ENCODE peak calls at places on chromosome 9, in nine cellular contexts. V is NCI-H146; B is activated T-helper 9 cell treated with anti-CD3 and anti-CD28 coated beads, Interleukin-2, amount 50 U/mL, for 16 hours; W is MM.1S; T is amniotic stem cell; H is kidney tubule cell; S is stimulated activated CD4-positive, alpha-beta T cell treated with anti-CD3 and anti-CD28 coated beads, Interleukin-1b, Interleukin-23, amount 100 ng/mL, for 4 hours; A is psoas muscle; F is NCI-H524. K is an unnamed sample.

GRCh38 chr9:136700959-136701664 is 11.3 kb upstream of the DIPK1B start:
- DNase-seq in V (no peak), B (peak; percentile 45), W (peak; percentile 53), T (no peak), H (peak; percentile 50), S (peak; percentile 51), A (no peak), F (no peak), K (no peak)

GRCh38 chr9:107397076-107398049 is 92.2 kb downstream of the KLF4 start:
- DNase-seq in V (no peak), B (no peak), W (peak; percentile 91), T (no peak), H (no peak), S (no peak), A (no peak), F (no peak), K (no peak)

GRCh38 chr9:35664531-35665470 is at the start of gene ARHGEF39:
- DNase-seq in V (peak; percentile 93), B (peak; percentile 57), W (peak; percentile 78), T (peak; percentile 70), H (peak; percentile 89), S (peak; percentile 57), A (peak; percentile 89), F (peak; percentile 51), K (no peak)

GRCh38 chr9:121771851-121772599 is 120.6 kb downstream of the DAB2IP start:
- DNase-seq in V (no peak), B (no peak), W (no peak), T (no peak), H (no peak), S (no peak), A (no peak), F (no peak), K (no peak)

GRCh38 chr9:84261082-84261746 is 79.3 kb downstream of the SLC28A3 start:
- DNase-seq in V (peak; percentile 57), B (peak; percentile 17), W (peak; percentile 61), T (peak; percentile 50), H (peak; percentile 83), S (peak; percentile 32), A (peak; percentile 91), F (peak; percentile 4), K (peak; percentile 1)

GRCh38 chr9:113387560-113388230 is 10.9 kb upstream of the HDHD3 start:
- DNase-seq in V (no peak), B (no peak), W (no peak), T (no peak), H (peak; percentile 34), S (no peak), A (no peak), F (no peak), K (no peak)

GRCh38 chr9:134564431-134565170 is 77.0 kb upstream of the COL5A1 start:
- DNase-seq in V (no peak), B (no peak), W (no peak), T (no peak), H (no peak), S (no peak), A (no peak), F (no peak), K (no peak)

GRCh38 chr9:98162638-98163037 is 29.8 kb downstream of the CORO2A start:
- DNase-seq in V (no peak), B (no peak), W (no peak), T (no peak), H (no peak), S (no peak), A (no peak), F (no peak), K (no peak)

GRCh38 chr9:130245474-130245873 is 20.1 kb upstream of the HMCN2 start:
- DNase-seq in V (no peak), B (no peak), W (no peak), T (no peak), H (no peak), S (no peak), A (peak; percentile 29), F (no peak), K (no peak)

GRCh38 chr9:4489919-4490704 is at the start of gene SLC1A1:
- DNase-seq in V (peak; percentile 81), B (peak; percentile 1), W (no peak), T (no peak), H (peak; percentile 87), S (peak; percentile 12), A (peak; percentile 76), F (peak; percentile 20), K (no peak)

GRCh38 chr9:89461302-89461701 is 36.6 kb downstream of the SEMA4D start:
- DNase-seq in V (no peak), B (no peak), W (no peak), T (no peak), H (peak; percentile 71), S (no peak), A (no peak), F (no peak), K (no peak)

GRCh38 chr9:32991895-32992595 is 9.4 kb downstream of the APTX start:
- DNase-seq in V (no peak), B (no peak), W (peak; percentile 12), T (no peak), H (no peak), S (no peak), A (no peak), F (no peak), K (no peak)

GRCh38 chr9:5188060-5188707 is 2.7 kb upstream of the INSL6 start:
- DNase-seq in V (no peak), B (no peak), W (no peak), T (no peak), H (no peak), S (no peak), A (no peak), F (no peak), K (no peak)

GRCh38 chr9:99199938-99200539 is 21.7 kb downstream of the ALG2 start:
- DNase-seq in V (no peak), B (no peak), W (no peak), T (no peak), H (no peak), S (no peak), A (no peak), F (peak; percentile 82), K (no peak)

GRCh38 chr9:69877852-69878507 is 57.4 kb downstream of the CFAP95 start:
- DNase-seq in V (peak; percentile 2), B (no peak), W (peak; percentile 24), T (peak; percentile 20), H (peak; percentile 53), S (no peak), A (no peak), F (no peak), K (no peak)

GRCh38 chr9:32348289-32348688 is 36.2 kb upstream of the ACO1 start:
- DNase-seq in V (no peak), B (no peak), W (no peak), T (no peak), H (no peak), S (no peak), A (no peak), F (no peak), K (no peak)

GRCh38 chr9:128080218-128080617 is 12.2 kb downstream of the SLC25A25 start:
- DNase-seq in V (no peak), B (no peak), W (no peak), T (no peak), H (no peak), S (no peak), A (no peak), F (no peak), K (no peak)

GRCh38 chr9:88476491-88477271 is 58.3 kb upstream of the NXNL2 start:
- DNase-seq in V (no peak), B (no peak), W (no peak), T (no peak), H (peak; percentile 87), S (no peak), A (no peak), F (no peak), K (peak; percentile 77)

GRCh38 chr9:130036099-130036498 is 6.9 kb downstream of the FNBP1 start:
- DNase-seq in V (no peak), B (no peak), W (no peak), T (no peak), H (peak; percentile 40), S (no peak), A (no peak), F (no peak), K (no peak)

GRCh38 chr9:119313846-119314245 is 55.4 kb downstream of the BRINP1 start:
- DNase-seq in V (no peak), B (no peak), W (no peak), T (no peak), H (no peak), S (no peak), A (no peak), F (no peak), K (no peak)

GRCh38 chr9:99112750-99113417 is 8.0 kb downstream of the TGFBR1 start:
- DNase-seq in V (no peak), B (no peak), W (peak; percentile 18), T (no peak), H (no peak), S (no peak), A (no peak), F (no peak), K (no peak)

GRCh38 chr9:26271495-26272122 is 593.4 kb upstream of the TUSC1 start:
- DNase-seq in V (peak; percentile 7), B (no peak), W (no peak), T (no peak), H (peak; percentile 9), S (no peak), A (no peak), F (no peak), K (no peak)

GRCh38 chr9:79731483-79731882 is 159.7 kb downstream of the TLE4 start:
- DNase-seq in V (no peak), B (no peak), W (no peak), T (no peak), H (peak; percentile 26), S (no peak), A (no peak), F (no peak), K (no peak)

GRCh38 chr9:98365227-98365669 is 109.8 kb upstream of the TBC1D2 start:
- DNase-seq in V (no peak), B (no peak), W (peak; percentile 35), T (no peak), H (peak; percentile 50), S (no peak), A (no peak), F (peak; percentile 31), K (no peak)

GRCh38 chr9:105887679-105888078 is 193.3 kb downstream of the TMEM38B start:
- DNase-seq in V (no peak), B (no peak), W (peak; percentile 36), T (no peak), H (no peak), S (no peak), A (no peak), F (no peak), K (no peak)

GRCh38 chr9:129111143-129111761 is at the start of gene PTPA:
- DNase-seq in V (peak; percentile 77), B (peak; percentile 84), W (peak; percentile 91), T (peak; percentile 74), H (peak; percentile 92), S (peak; percentile 82), A (peak; percentile 95), F (peak; percentile 95), K (no peak)

GRCh38 chr9:33698267-33698666 is 97.1 kb upstream of the PRSS3 start:
- DNase-seq in V (no peak), B (no peak), W (no peak), T (no peak), H (peak; percentile 10), S (no peak), A (no peak), F (no peak), K (no peak)

GRCh38 chr9:31390352-31391025 is 994.0 kb upstream of the ACO1 start:
- DNase-seq in V (peak; percentile 91), B (no peak), W (no peak), T (no peak), H (no peak), S (no peak), A (no peak), F (no peak), K (no peak)

GRCh38 chr9:78769684-78770083 is 472.8 kb downstream of the PSAT1 start:
- DNase-seq in V (peak; percentile 33), B (no peak), W (no peak), T (no peak), H (no peak), S (no peak), A (no peak), F (no peak), K (no peak)

GRCh38 chr9:75912951-75913350 is 22.5 kb downstream of the PCSK5 start:
- DNase-seq in V (no peak), B (no peak), W (no peak), T (no peak), H (peak; percentile 49), S (no peak), A (no peak), F (no peak), K (no peak)

GRCh38 chr9:13791816-13792215 is 512.3 kb upstream of the MPDZ start:
- DNase-seq in V (no peak), B (no peak), W (no peak), T (no peak), H (no peak), S (no peak), A (no peak), F (no peak), K (no peak)

K was measured in NCI-H187 treated with DMSO at 0.1 percent for 48 hours.